ENCODE peak calls at places on chromosome 9, in six cellular contexts. M, U, A, L, E and Y are unnamed samples. For H3K4me1, the result is how much of the 10 kb centered on the place peaks cover.

GRCh38 chr9:94159069-94159915 is 75.0 kb downstream of the PTPDC1 start:
- DNase-seq in E (no peak), M (no peak), L (no peak), A (no peak), U (no peak), Y (no peak)

GRCh38 chr9:96087669-96088299 is 212.3 kb downstream of the ERCC6L2 start:
- DNase-seq in E (no peak), L (no peak), M (peak), U (no peak), A (no peak), Y (no peak)

GRCh38 chr9:125970340-125970739 is 223.2 kb downstream of the PBX3 start:
- DNase-seq in A (no peak), U (no peak), L (no peak), M (no peak), E (peak), Y (no peak)

GRCh38 chr9:134965421-134965820 is 47.7 kb upstream of the FCN1 start:
- DNase-seq in M (no peak), L (peak), E (no peak), U (peak), A (no peak), Y (no peak)

GRCh38 chr9:69200071-69200470 is 26.0 kb downstream of the TJP2 start:
- DNase-seq in A (no peak), U (no peak), M (peak), L (peak), E (peak), Y (no peak)

GRCh38 chr9:5552301-5552700 is 42.0 kb downstream of the PDCD1LG2 start:
- DNase-seq in A (no peak), U (no peak), E (peak), L (no peak), M (no peak), Y (no peak)

GRCh38 chr9:2605246-2605645 is 16.3 kb upstream of the VLDLR start:
- DNase-seq in L (no peak), E (no peak), M (no peak), U (no peak), A (no peak), Y (no peak)

GRCh38 chr9:93092171-93092991 is 3.6 kb upstream of the CARD19 start:
- DNase-seq in L (peak), A (no peak), U (peak), E (no peak), M (no peak), Y (peak)

GRCh38 chr9:27499481-27499880 is 24.6 kb upstream of the IFNK start:
- DNase-seq in L (no peak), U (no peak), E (peak), A (no peak), M (peak), Y (no peak)

GRCh38 chr9:75148551-75148950 is 60.2 kb downstream of the OSTF1 start:
- DNase-seq in M (no peak), E (no peak), A (no peak), U (no peak), L (no peak), Y (no peak)

GRCh38 chr9:86491634-86492266 is 137.5 kb upstream of the TUT7 start:
- DNase-seq in M (no peak), U (no peak), E (no peak), L (no peak), A (no peak), Y (no peak)

GRCh38 chr9:101029300-101030021 is 934 bp downstream of the PLPPR1 start:
- DNase-seq in A (no peak), M (peak), U (no peak), L (no peak), E (no peak), Y (no peak)

GRCh38 chr9:135169709-135170226 is 82.3 kb downstream of the OLFM1 start:
- DNase-seq in U (no peak), A (no peak), E (no peak), M (no peak), L (no peak), Y (no peak)

GRCh38 chr9:130112244-130113151 is 58.8 kb downstream of the GPR107 start:
- DNase-seq in A (no peak), E (no peak), L (no peak), U (no peak), M (no peak), Y (no peak)

GRCh38 chr9:81874926-81875325 is 53.3 kb upstream of the SPATA31D4 start:
- DNase-seq in A (no peak), L (no peak), U (no peak), E (peak), M (no peak), Y (no peak)

GRCh38 chr9:98873535-98874432 is 66.3 kb downstream of the GALNT12 start:
- DNase-seq in A (no peak), U (no peak), E (no peak), M (no peak), L (peak), Y (peak)

GRCh38 chr9:112868956-112869594 is 21.6 kb downstream of the SLC46A2 start:
- DNase-seq in U (no peak), M (no peak), L (no peak), E (no peak), A (no peak), Y (no peak)

DNA sequence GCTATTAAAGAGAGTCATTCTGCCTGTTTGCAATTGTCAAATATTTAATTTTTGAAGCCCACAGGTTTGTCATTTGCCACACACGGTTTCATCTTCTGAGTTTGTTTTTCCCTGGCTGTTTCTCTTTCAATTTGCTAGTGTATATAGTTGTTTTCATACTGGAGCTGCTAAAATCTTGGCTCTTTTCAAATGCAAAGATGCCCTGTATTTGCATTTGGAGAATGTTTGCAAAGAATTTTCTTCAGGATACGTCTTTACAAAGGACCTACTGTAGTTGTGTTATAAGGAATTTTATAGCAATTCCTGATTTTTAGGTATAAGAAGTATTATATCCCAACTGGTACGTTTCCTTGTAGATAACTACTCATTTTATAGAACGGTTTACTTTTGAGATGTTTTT is 48.0 kb downstream of the IZUMO3 start:
- DNase-seq in M (no peak), A (no peak), E (no peak), U (no peak), L (no peak), Y (no peak)
- H3K4me1 ChIP-seq in M (under half), A (under half), E (under half), U (under half), L (under half), Y (under half)

DNA sequence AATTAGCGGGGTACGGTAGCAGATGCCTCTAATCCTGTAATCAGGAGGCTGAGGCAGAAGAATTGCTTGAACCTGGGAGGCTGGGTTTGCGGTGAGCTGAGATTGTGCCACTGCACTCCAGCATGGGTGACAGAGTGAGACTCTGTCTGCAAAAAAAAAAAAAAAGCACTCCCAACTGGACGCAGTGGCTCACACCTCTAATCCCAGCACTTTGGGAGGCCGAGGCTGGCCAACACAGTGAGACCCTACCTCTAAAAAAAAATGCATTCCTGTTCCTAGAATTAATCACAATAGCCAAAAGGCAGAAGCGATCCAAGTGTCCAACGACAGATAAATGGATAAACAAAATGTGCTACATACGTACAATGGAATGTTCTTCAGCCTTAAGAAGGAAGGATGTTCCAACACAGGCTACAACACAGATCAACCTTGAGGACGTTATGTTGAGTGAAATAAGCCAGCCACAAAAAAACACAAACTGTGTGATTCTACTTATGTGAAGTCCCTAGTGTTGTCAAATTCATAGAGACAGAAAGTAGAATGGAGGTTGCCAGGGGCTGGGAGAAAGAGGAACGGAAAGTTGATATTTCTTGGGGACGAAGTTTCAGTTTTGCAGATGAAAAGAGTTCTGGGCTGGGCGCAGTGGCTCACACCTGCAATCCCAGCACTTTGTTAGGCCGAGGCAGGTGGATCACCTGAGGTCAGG is 13.8 kb downstream of the FAM78A start:
- DNase-seq in E (no peak), U (no peak), L (no peak), M (no peak), A (peak), Y (no peak)
- H3K4me1 ChIP-seq in E (under half), U (under half), L (under half), M (under half), A (half or more), Y (under half)

GRCh38 chr9:121313458-121314152 is 45.6 kb downstream of the GSN start:
- DNase-seq in L (no peak), A (no peak), E (no peak), M (no peak), U (peak), Y (no peak)
- H3K4me1 ChIP-seq in L (under half), A (under half), E (under half), M (under half), U (under half), Y (under half)

GRCh38 chr9:18520395-18520794 is 46.4 kb downstream of the ADAMTSL1 start:
- DNase-seq in U (no peak), E (no peak), L (no peak), M (no peak), A (no peak), Y (no peak)

GRCh38 chr9:18516514-18516913 is 42.6 kb downstream of the ADAMTSL1 start:
- DNase-seq in U (no peak), M (no peak), L (no peak), E (no peak), A (no peak), Y (no peak)
- H3K4me1 ChIP-seq in U (under half), M (under half), L (under half), E (under half), A (under half), Y (under half)